ENCODE peak calls at places on chromosomes 5 and 9, in eight cellular contexts. One of them, this sample, is unnamed.

GRCh38 chr9:133107245-133107722 is 13.8 kb downstream of the RALGDS start:
- DNase-seq in Calu3: no peak
- DNase-seq in hepatic stellate cell: no peak
- DNase-seq in NCI-H2081: no peak
- DNase-seq in astrocyte of the spinal cord: no peak
- DNase-seq in glomerular endothelial cell: no peak
- DNase-seq in stimulated activated CD4-positive, alpha-beta T cell treated with anti-CD3 and anti-CD28 coated beads, Interleukin-12 subunit alpha, Interleukin-12 subunit beta, amount 100 ng/mL, for 48 hours: no peak
- DNase-seq in DMS53: no peak
- DNase-seq in this sample: no peak

GRCh38 chr9:981491-981898 is 5.0 kb downstream of the DMRT3 start:
- DNase-seq in Calu3: no peak
- DNase-seq in hepatic stellate cell: no peak
- DNase-seq in NCI-H2081: no peak
- DNase-seq in astrocyte of the spinal cord: no peak
- DNase-seq in glomerular endothelial cell: no peak
- DNase-seq in stimulated activated CD4-positive, alpha-beta T cell treated with anti-CD3 and anti-CD28 coated beads, Interleukin-12 subunit alpha, Interleukin-12 subunit beta, amount 100 ng/mL, for 48 hours: no peak
- DNase-seq in DMS53: no peak
- DNase-seq in this sample: no peak

GRCh38 chr9:35529156-35529823 is 39.4 kb downstream of the RUSC2 start:
- DNase-seq in Calu3: no peak
- DNase-seq in hepatic stellate cell: no peak
- DNase-seq in NCI-H2081: no peak
- DNase-seq in astrocyte of the spinal cord: no peak
- DNase-seq in glomerular endothelial cell: no peak
- DNase-seq in stimulated activated CD4-positive, alpha-beta T cell treated with anti-CD3 and anti-CD28 coated beads, Interleukin-12 subunit alpha, Interleukin-12 subunit beta, amount 100 ng/mL, for 48 hours: no peak
- DNase-seq in DMS53: no peak
- DNase-seq in this sample: no peak

GRCh38 chr5:149380466-149381121 is 1.5 kb upstream of the IL17B start:
- DNase-seq in Calu3: no peak
- DNase-seq in hepatic stellate cell: peak; percentile 50
- DNase-seq in NCI-H2081: no peak
- DNase-seq in astrocyte of the spinal cord: no peak
- DNase-seq in glomerular endothelial cell: no peak
- DNase-seq in stimulated activated CD4-positive, alpha-beta T cell treated with anti-CD3 and anti-CD28 coated beads, Interleukin-12 subunit alpha, Interleukin-12 subunit beta, amount 100 ng/mL, for 48 hours: no peak
- DNase-seq in DMS53: peak; percentile 27
- DNase-seq in this sample: no peak

GRCh38 chr5:126490167-126490937 is 67.1 kb downstream of the GRAMD2B start:
- DNase-seq in Calu3: no peak
- DNase-seq in hepatic stellate cell: no peak
- DNase-seq in NCI-H2081: no peak
- DNase-seq in astrocyte of the spinal cord: peak; percentile 94
- DNase-seq in glomerular endothelial cell: no peak
- DNase-seq in stimulated activated CD4-positive, alpha-beta T cell treated with anti-CD3 and anti-CD28 coated beads, Interleukin-12 subunit alpha, Interleukin-12 subunit beta, amount 100 ng/mL, for 48 hours: no peak
- DNase-seq in DMS53: no peak
- DNase-seq in this sample: no peak

GRCh38 chr9:72586388-72587160 is 65.2 kb downstream of the TMC1 start:
- DNase-seq in Calu3: peak; percentile 32
- DNase-seq in hepatic stellate cell: peak; percentile 59
- DNase-seq in NCI-H2081: no peak
- DNase-seq in astrocyte of the spinal cord: peak; percentile 67
- DNase-seq in glomerular endothelial cell: no peak
- DNase-seq in stimulated activated CD4-positive, alpha-beta T cell treated with anti-CD3 and anti-CD28 coated beads, Interleukin-12 subunit alpha, Interleukin-12 subunit beta, amount 100 ng/mL, for 48 hours: no peak
- DNase-seq in DMS53: peak; percentile 72
- DNase-seq in this sample: no peak

GRCh38 chr5:127746756-127747155 is 43.6 kb downstream of the CCDC192 start:
- DNase-seq in Calu3: no peak
- DNase-seq in hepatic stellate cell: peak; percentile 32
- DNase-seq in NCI-H2081: no peak
- DNase-seq in astrocyte of the spinal cord: peak; percentile 39
- DNase-seq in glomerular endothelial cell: no peak
- DNase-seq in stimulated activated CD4-positive, alpha-beta T cell treated with anti-CD3 and anti-CD28 coated beads, Interleukin-12 subunit alpha, Interleukin-12 subunit beta, amount 100 ng/mL, for 48 hours: no peak
- DNase-seq in DMS53: peak; percentile 66
- DNase-seq in this sample: no peak

GRCh38 chr5:39209924-39210323 is 9.4 kb downstream of the FYB1 start:
- DNase-seq in Calu3: no peak
- DNase-seq in hepatic stellate cell: no peak
- DNase-seq in NCI-H2081: no peak
- DNase-seq in astrocyte of the spinal cord: no peak
- DNase-seq in glomerular endothelial cell: no peak
- DNase-seq in stimulated activated CD4-positive, alpha-beta T cell treated with anti-CD3 and anti-CD28 coated beads, Interleukin-12 subunit alpha, Interleukin-12 subunit beta, amount 100 ng/mL, for 48 hours: peak; percentile 64
- DNase-seq in DMS53: no peak
- DNase-seq in this sample: no peak

GRCh38 chr5:137856916-137857862 is 10.5 kb upstream of the MYOT start:
- DNase-seq in Calu3: no peak
- DNase-seq in hepatic stellate cell: no peak
- DNase-seq in NCI-H2081: no peak
- DNase-seq in astrocyte of the spinal cord: no peak
- DNase-seq in glomerular endothelial cell: no peak
- DNase-seq in stimulated activated CD4-positive, alpha-beta T cell treated with anti-CD3 and anti-CD28 coated beads, Interleukin-12 subunit alpha, Interleukin-12 subunit beta, amount 100 ng/mL, for 48 hours: no peak
- DNase-seq in DMS53: no peak
- DNase-seq in this sample: no peak

GRCh38 chr5:11483630-11484029 is 420.6 kb downstream of the CTNND2 start:
- DNase-seq in Calu3: no peak
- DNase-seq in hepatic stellate cell: no peak
- DNase-seq in NCI-H2081: no peak
- DNase-seq in astrocyte of the spinal cord: peak; percentile 1
- DNase-seq in glomerular endothelial cell: no peak
- DNase-seq in stimulated activated CD4-positive, alpha-beta T cell treated with anti-CD3 and anti-CD28 coated beads, Interleukin-12 subunit alpha, Interleukin-12 subunit beta, amount 100 ng/mL, for 48 hours: no peak
- DNase-seq in DMS53: no peak
- DNase-seq in this sample: no peak

GRCh38 chr5:179852993-179853547 is 5.5 kb downstream of the MRNIP start:
- DNase-seq in Calu3: no peak
- DNase-seq in hepatic stellate cell: no peak
- DNase-seq in NCI-H2081: no peak
- DNase-seq in astrocyte of the spinal cord: no peak
- DNase-seq in glomerular endothelial cell: no peak
- DNase-seq in stimulated activated CD4-positive, alpha-beta T cell treated with anti-CD3 and anti-CD28 coated beads, Interleukin-12 subunit alpha, Interleukin-12 subunit beta, amount 100 ng/mL, for 48 hours: no peak
- DNase-seq in DMS53: no peak
- DNase-seq in this sample: peak; percentile 50

GRCh38 chr5:113807384-113808053 is 294.0 kb downstream of the YTHDC2 start:
- DNase-seq in Calu3: no peak
- DNase-seq in hepatic stellate cell: no peak
- DNase-seq in NCI-H2081: no peak
- DNase-seq in astrocyte of the spinal cord: peak; percentile 13
- DNase-seq in glomerular endothelial cell: no peak
- DNase-seq in stimulated activated CD4-positive, alpha-beta T cell treated with anti-CD3 and anti-CD28 coated beads, Interleukin-12 subunit alpha, Interleukin-12 subunit beta, amount 100 ng/mL, for 48 hours: no peak
- DNase-seq in DMS53: no peak
- DNase-seq in this sample: no peak

GRCh38 chr9:69549310-69550202 is 122.6 kb downstream of the APBA1 start:
- DNase-seq in Calu3: peak; percentile 30
- DNase-seq in hepatic stellate cell: peak; percentile 24
- DNase-seq in NCI-H2081: peak; percentile 37
- DNase-seq in astrocyte of the spinal cord: peak; percentile 57
- DNase-seq in glomerular endothelial cell: peak; percentile 34
- DNase-seq in stimulated activated CD4-positive, alpha-beta T cell treated with anti-CD3 and anti-CD28 coated beads, Interleukin-12 subunit alpha, Interleukin-12 subunit beta, amount 100 ng/mL, for 48 hours: no peak
- DNase-seq in DMS53: peak; percentile 64
- DNase-seq in this sample: peak; percentile 5

GRCh38 chr9:12972608-12973589 is 198.1 kb downstream of the LURAP1L start:
- DNase-seq in Calu3: no peak
- DNase-seq in hepatic stellate cell: no peak
- DNase-seq in NCI-H2081: no peak
- DNase-seq in astrocyte of the spinal cord: peak; percentile 52
- DNase-seq in glomerular endothelial cell: no peak
- DNase-seq in stimulated activated CD4-positive, alpha-beta T cell treated with anti-CD3 and anti-CD28 coated beads, Interleukin-12 subunit alpha, Interleukin-12 subunit beta, amount 100 ng/mL, for 48 hours: no peak
- DNase-seq in DMS53: no peak
- DNase-seq in this sample: no peak

GRCh38 chr9:133048595-133048994 is 13.2 kb upstream of the CEL start:
- DNase-seq in Calu3: peak; percentile 14
- DNase-seq in hepatic stellate cell: peak; percentile 67
- DNase-seq in NCI-H2081: peak; percentile 24
- DNase-seq in astrocyte of the spinal cord: no peak
- DNase-seq in glomerular endothelial cell: no peak
- DNase-seq in stimulated activated CD4-positive, alpha-beta T cell treated with anti-CD3 and anti-CD28 coated beads, Interleukin-12 subunit alpha, Interleukin-12 subunit beta, amount 100 ng/mL, for 48 hours: no peak
- DNase-seq in DMS53: peak; percentile 83
- DNase-seq in this sample: no peak

GRCh38 chr9:73474625-73475024 is 323.0 kb downstream of the ANXA1 start:
- DNase-seq in Calu3: no peak
- DNase-seq in hepatic stellate cell: no peak
- DNase-seq in NCI-H2081: no peak
- DNase-seq in astrocyte of the spinal cord: no peak
- DNase-seq in glomerular endothelial cell: no peak
- DNase-seq in stimulated activated CD4-positive, alpha-beta T cell treated with anti-CD3 and anti-CD28 coated beads, Interleukin-12 subunit alpha, Interleukin-12 subunit beta, amount 100 ng/mL, for 48 hours: no peak
- DNase-seq in DMS53: no peak
- DNase-seq in this sample: no peak

GRCh38 chr9:15221746-15222145 is 85.3 kb downstream of the TTC39B start:
- DNase-seq in Calu3: no peak
- DNase-seq in hepatic stellate cell: no peak
- DNase-seq in NCI-H2081: no peak
- DNase-seq in astrocyte of the spinal cord: no peak
- DNase-seq in glomerular endothelial cell: no peak
- DNase-seq in stimulated activated CD4-positive, alpha-beta T cell treated with anti-CD3 and anti-CD28 coated beads, Interleukin-12 subunit alpha, Interleukin-12 subunit beta, amount 100 ng/mL, for 48 hours: no peak
- DNase-seq in DMS53: no peak
- DNase-seq in this sample: no peak

GRCh38 chr9:116288658-116289057 is 135.1 kb downstream of the PAPPA start:
- DNase-seq in Calu3: peak; percentile 6
- DNase-seq in hepatic stellate cell: peak; percentile 52
- DNase-seq in NCI-H2081: no peak
- DNase-seq in astrocyte of the spinal cord: peak; percentile 97
- DNase-seq in glomerular endothelial cell: no peak
- DNase-seq in stimulated activated CD4-positive, alpha-beta T cell treated with anti-CD3 and anti-CD28 coated beads, Interleukin-12 subunit alpha, Interleukin-12 subunit beta, amount 100 ng/mL, for 48 hours: no peak
- DNase-seq in DMS53: no peak
- DNase-seq in this sample: no peak

GRCh38 chr9:133701981-133702797 is 36.0 kb downstream of the SARDH start:
- DNase-seq in Calu3: no peak
- DNase-seq in hepatic stellate cell: no peak
- DNase-seq in NCI-H2081: no peak
- DNase-seq in astrocyte of the spinal cord: no peak
- DNase-seq in glomerular endothelial cell: no peak
- DNase-seq in stimulated activated CD4-positive, alpha-beta T cell treated with anti-CD3 and anti-CD28 coated beads, Interleukin-12 subunit alpha, Interleukin-12 subunit beta, amount 100 ng/mL, for 48 hours: peak; percentile 64
- DNase-seq in DMS53: no peak
- DNase-seq in this sample: no peak

GRCh38 chr5:150038547-150038946 is 38.0 kb downstream of the HMGXB3 start:
- DNase-seq in Calu3: no peak
- DNase-seq in hepatic stellate cell: no peak
- DNase-seq in NCI-H2081: no peak
- DNase-seq in astrocyte of the spinal cord: no peak
- DNase-seq in glomerular endothelial cell: no peak
- DNase-seq in stimulated activated CD4-positive, alpha-beta T cell treated with anti-CD3 and anti-CD28 coated beads, Interleukin-12 subunit alpha, Interleukin-12 subunit beta, amount 100 ng/mL, for 48 hours: no peak
- DNase-seq in DMS53: no peak
- DNase-seq in this sample: no peak

GRCh38 chr5:143014017-143014651 is 244.0 kb downstream of the ARHGAP26 start:
- DNase-seq in Calu3: peak; percentile 42
- DNase-seq in hepatic stellate cell: no peak
- DNase-seq in NCI-H2081: no peak
- DNase-seq in astrocyte of the spinal cord: no peak
- DNase-seq in glomerular endothelial cell: no peak
- DNase-seq in stimulated activated CD4-positive, alpha-beta T cell treated with anti-CD3 and anti-CD28 coated beads, Interleukin-12 subunit alpha, Interleukin-12 subunit beta, amount 100 ng/mL, for 48 hours: peak; percentile 38
- DNase-seq in DMS53: peak; percentile 66
- DNase-seq in this sample: no peak

GRCh38 chr9:5402217-5402616 is 35.5 kb downstream of the PLGRKT start:
- DNase-seq in Calu3: no peak
- DNase-seq in hepatic stellate cell: no peak
- DNase-seq in NCI-H2081: no peak
- DNase-seq in astrocyte of the spinal cord: no peak
- DNase-seq in glomerular endothelial cell: no peak
- DNase-seq in stimulated activated CD4-positive, alpha-beta T cell treated with anti-CD3 and anti-CD28 coated beads, Interleukin-12 subunit alpha, Interleukin-12 subunit beta, amount 100 ng/mL, for 48 hours: no peak
- DNase-seq in DMS53: no peak
- DNase-seq in this sample: no peak

GRCh38 chr9:135379540-135380267 is 99.9 kb upstream of the PPP1R26 start:
- DNase-seq in Calu3: no peak
- DNase-seq in hepatic stellate cell: no peak
- DNase-seq in NCI-H2081: no peak
- DNase-seq in astrocyte of the spinal cord: no peak
- DNase-seq in glomerular endothelial cell: no peak
- DNase-seq in stimulated activated CD4-positive, alpha-beta T cell treated with anti-CD3 and anti-CD28 coated beads, Interleukin-12 subunit alpha, Interleukin-12 subunit beta, amount 100 ng/mL, for 48 hours: no peak
- DNase-seq in DMS53: peak; percentile 8
- DNase-seq in this sample: no peak

GRCh38 chr5:176361437-176362097 is at the start of gene KIAA1191:
- DNase-seq in Calu3: peak; percentile 95
- DNase-seq in hepatic stellate cell: peak; percentile 91
- DNase-seq in NCI-H2081: peak; percentile 87
- DNase-seq in astrocyte of the spinal cord: peak; percentile 89
- DNase-seq in glomerular endothelial cell: peak; percentile 48
- DNase-seq in stimulated activated CD4-positive, alpha-beta T cell treated with anti-CD3 and anti-CD28 coated beads, Interleukin-12 subunit alpha, Interleukin-12 subunit beta, amount 100 ng/mL, for 48 hours: peak; percentile 95
- DNase-seq in DMS53: peak; percentile 96
- DNase-seq in this sample: peak; percentile 89

GRCh38 chr5:16806691-16807433 is 129.2 kb downstream of the MYO10 start:
- DNase-seq in Calu3: no peak
- DNase-seq in hepatic stellate cell: no peak
- DNase-seq in NCI-H2081: no peak
- DNase-seq in astrocyte of the spinal cord: no peak
- DNase-seq in glomerular endothelial cell: no peak
- DNase-seq in stimulated activated CD4-positive, alpha-beta T cell treated with anti-CD3 and anti-CD28 coated beads, Interleukin-12 subunit alpha, Interleukin-12 subunit beta, amount 100 ng/mL, for 48 hours: no peak
- DNase-seq in DMS53: no peak
- DNase-seq in this sample: no peak

GRCh38 chr9:12680341-12680740 is 12.8 kb upstream of the TYRP1 start:
- DNase-seq in Calu3: no peak
- DNase-seq in hepatic stellate cell: no peak
- DNase-seq in NCI-H2081: no peak
- DNase-seq in astrocyte of the spinal cord: peak; percentile 36
- DNase-seq in glomerular endothelial cell: no peak
- DNase-seq in stimulated activated CD4-positive, alpha-beta T cell treated with anti-CD3 and anti-CD28 coated beads, Interleukin-12 subunit alpha, Interleukin-12 subunit beta, amount 100 ng/mL, for 48 hours: no peak
- DNase-seq in DMS53: no peak
- DNase-seq in this sample: no peak

GRCh38 chr5:126351138-126351537 is 72.1 kb upstream of the GRAMD2B start:
- DNase-seq in Calu3: no peak
- DNase-seq in hepatic stellate cell: peak; percentile 8
- DNase-seq in NCI-H2081: no peak
- DNase-seq in astrocyte of the spinal cord: peak; percentile 52
- DNase-seq in glomerular endothelial cell: no peak
- DNase-seq in stimulated activated CD4-positive, alpha-beta T cell treated with anti-CD3 and anti-CD28 coated beads, Interleukin-12 subunit alpha, Interleukin-12 subunit beta, amount 100 ng/mL, for 48 hours: no peak
- DNase-seq in DMS53: no peak
- DNase-seq in this sample: no peak